ENCODE peak calls at places on chromosome 11, in seven cellular contexts. B is HCT116, O is bronchial epithelial cell, M is fibroblast of lung, Q is aorta, D is MM.1S, F is SJSA1. C is an unnamed sample.

GRCh38 chr11:72629266-72629665 is 45.0 kb downstream of the PDE2A start:
- DNase-seq in B (no peak), O (no peak), M (no peak), Q (no peak), D (no peak), F (no peak), C (no peak)

GRCh38 chr11:2529173-2529572 is 84.4 kb downstream of the KCNQ1 start:
- DNase-seq in B (no peak), O (no peak), M (no peak), Q (peak), D (no peak), F (no peak), C (no peak)

GRCh38 chr11:73997120-73997772 is 11.6 kb downstream of the UCP3 start:
- DNase-seq in B (no peak), O (no peak), M (no peak), Q (peak), D (no peak), F (no peak), C (no peak)

GRCh38 chr11:117084992-117085391 is 13.2 kb downstream of the SIK3 start:
- DNase-seq in B (no peak), O (no peak), M (no peak), Q (no peak), D (no peak), F (peak), C (no peak)

GRCh38 chr11:65381721-65382035 is 768 bp downstream of the SLC25A45 start:
- DNase-seq in B (peak), O (peak), M (peak), Q (no peak), D (no peak), F (peak), C (no peak)

GRCh38 chr11:59416613-59417012 is 9.6 kb downstream of the OR5A2 start:
- DNase-seq in B (no peak), O (no peak), M (no peak), Q (no peak), D (no peak), F (no peak), C (no peak)

GRCh38 chr11:59011672-59012071 is 72.4 kb downstream of the GLYATL1 start:
- DNase-seq in B (no peak), O (no peak), M (no peak), Q (no peak), D (peak), F (no peak), C (no peak)

GRCh38 chr11:86459682-86460460 is 85.2 kb downstream of the CCDC81 start:
- DNase-seq in B (peak), O (peak), M (peak), Q (peak), D (no peak), F (peak), C (peak)

GRCh38 chr11:114115406-114116054 is 56.0 kb downstream of the ZBTB16 start:
- DNase-seq in B (no peak), O (no peak), M (no peak), Q (no peak), D (no peak), F (no peak), C (no peak)

GRCh38 chr11:7637447-7638157 is 35.7 kb downstream of the CYB5R2 start:
- DNase-seq in B (no peak), O (peak), M (peak), Q (no peak), D (no peak), F (peak), C (no peak)

GRCh38 chr11:1010006-1010405 is 26.5 kb downstream of the MUC6 start:
- DNase-seq in B (no peak), O (no peak), M (no peak), Q (no peak), D (no peak), F (no peak), C (no peak)

GRCh38 chr11:6596237-6596877 is 7.1 kb downstream of the RRP8 start:
- DNase-seq in B (no peak), O (no peak), M (no peak), Q (no peak), D (no peak), F (no peak), C (no peak)

GRCh38 chr11:61833478-61833877 is 5.4 kb downstream of the FADS2 start:
- DNase-seq in B (no peak), O (no peak), M (no peak), Q (peak), D (no peak), F (no peak), C (no peak)

GRCh38 chr11:78662811-78663210 is 88.1 kb upstream of the NARS2 start:
- DNase-seq in B (no peak), O (peak), M (no peak), Q (no peak), D (no peak), F (no peak), C (no peak)

GRCh38 chr11:71252434-71252781 is at the start of gene SHANK2:
- DNase-seq in B (no peak), O (no peak), M (no peak), Q (no peak), D (no peak), F (no peak), C (no peak)

GRCh38 chr11:11842426-11843008 is 745 bp downstream of the USP47 start:
- DNase-seq in B (peak), O (peak), M (peak), Q (no peak), D (peak), F (peak), C (no peak)

GRCh38 chr11:29606596-29606995 is 410.2 kb downstream of the KCNA4 start:
- DNase-seq in B (no peak), O (no peak), M (no peak), Q (no peak), D (no peak), F (no peak), C (no peak)

GRCh38 chr11:34251640-34251980 is 106.2 kb downstream of the ABTB2 start:
- DNase-seq in B (no peak), O (peak), M (no peak), Q (no peak), D (no peak), F (no peak), C (no peak)

GRCh38 chr11:82636620-82637019 is 97.0 kb downstream of the FAM181B start:
- DNase-seq in B (no peak), O (no peak), M (no peak), Q (no peak), D (no peak), F (no peak), C (no peak)

GRCh38 chr11:2521681-2522630 is 77.1 kb downstream of the KCNQ1 start:
- DNase-seq in B (no peak), O (no peak), M (no peak), Q (peak), D (no peak), F (peak), C (no peak)

GRCh38 chr11:85348945-85349344 is 278.2 kb downstream of the DLG2 start:
- DNase-seq in B (no peak), O (no peak), M (no peak), Q (no peak), D (no peak), F (no peak), C (no peak)

GRCh38 chr11:67057410-67057757 is 737 bp downstream of the RHOD start:
- DNase-seq in B (no peak), O (no peak), M (no peak), Q (no peak), D (no peak), F (no peak), C (no peak)

GRCh38 chr11:67054851-67055523 is 1.7 kb upstream of the RHOD start:
- DNase-seq in B (peak), O (peak), M (peak), Q (no peak), D (peak), F (peak), C (no peak)

GRCh38 chr11:67056640-67057409 is at the start of gene RHOD:
- DNase-seq in B (no peak), O (no peak), M (no peak), Q (peak), D (peak), F (no peak), C (no peak)

GRCh38 chr11:67056267-67056639 is 394 bp upstream of the RHOD start:
- DNase-seq in B (no peak), O (no peak), M (no peak), Q (no peak), D (no peak), F (no peak), C (no peak)

DNA sequence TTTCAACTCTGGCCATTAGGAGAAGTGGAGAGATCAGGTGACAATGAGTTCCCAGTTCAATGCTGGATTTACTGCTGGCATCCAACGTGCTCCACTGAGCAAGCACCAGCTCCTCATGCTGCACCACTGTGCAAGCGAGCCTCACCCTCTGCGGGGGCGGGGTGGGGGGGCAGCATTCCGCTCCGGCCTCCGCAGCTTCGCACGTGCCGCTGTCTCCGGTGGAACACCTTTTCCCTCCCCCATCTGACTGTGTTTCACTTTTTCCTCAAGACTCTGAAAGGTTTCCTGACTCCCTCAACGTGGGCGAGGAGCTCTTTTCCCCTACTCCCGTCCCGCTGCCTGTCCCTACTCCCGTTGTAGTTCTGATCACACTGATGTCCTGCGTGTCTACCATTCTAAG is 835 bp upstream of the RHOD start:
- DNase-seq in B (no peak), O (peak), M (no peak), Q (no peak), D (no peak), F (no peak), C (no peak)
- H3K4me3 ChIP-seq in B (peak), O (peak), M (peak), Q (no peak), D (peak), F (no peak), C (peak)

DNA sequence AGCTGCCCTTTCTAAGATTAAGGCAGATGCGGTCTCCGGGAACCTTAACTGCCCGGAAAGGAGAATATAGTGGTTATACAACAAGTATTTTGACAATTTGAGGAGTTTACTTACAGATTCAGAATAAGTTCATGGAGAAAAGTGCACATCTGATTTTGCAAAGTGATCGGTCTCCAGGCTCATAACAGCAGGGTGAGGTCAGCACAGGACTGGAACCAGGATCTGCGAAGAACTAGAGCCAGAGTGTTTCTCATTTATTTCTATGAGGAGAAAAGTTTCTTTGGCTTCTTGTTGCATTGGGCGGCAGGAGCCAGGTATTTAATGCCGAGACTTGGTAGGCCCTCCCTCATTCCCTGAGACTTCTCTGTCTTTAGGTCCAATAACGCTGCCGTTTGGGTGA is 3.7 kb downstream of the ADAMTS15 start:
- DNase-seq in B (no peak), O (no peak), M (no peak), Q (peak), D (no peak), F (no peak), C (no peak)
- H3K4me3 ChIP-seq in B (no peak), O (no peak), M (peak), Q (no peak), D (no peak), F (no peak), C (peak)

GRCh38 chr11:92920295-92920694 is 49.2 kb upstream of the MTNR1B start:
- DNase-seq in B (no peak), O (no peak), M (no peak), Q (no peak), D (no peak), F (no peak), C (no peak)
- H3K4me3 ChIP-seq in B (no peak), O (no peak), M (no peak), Q (no peak), D (no peak), F (no peak), C (no peak)

DNA sequence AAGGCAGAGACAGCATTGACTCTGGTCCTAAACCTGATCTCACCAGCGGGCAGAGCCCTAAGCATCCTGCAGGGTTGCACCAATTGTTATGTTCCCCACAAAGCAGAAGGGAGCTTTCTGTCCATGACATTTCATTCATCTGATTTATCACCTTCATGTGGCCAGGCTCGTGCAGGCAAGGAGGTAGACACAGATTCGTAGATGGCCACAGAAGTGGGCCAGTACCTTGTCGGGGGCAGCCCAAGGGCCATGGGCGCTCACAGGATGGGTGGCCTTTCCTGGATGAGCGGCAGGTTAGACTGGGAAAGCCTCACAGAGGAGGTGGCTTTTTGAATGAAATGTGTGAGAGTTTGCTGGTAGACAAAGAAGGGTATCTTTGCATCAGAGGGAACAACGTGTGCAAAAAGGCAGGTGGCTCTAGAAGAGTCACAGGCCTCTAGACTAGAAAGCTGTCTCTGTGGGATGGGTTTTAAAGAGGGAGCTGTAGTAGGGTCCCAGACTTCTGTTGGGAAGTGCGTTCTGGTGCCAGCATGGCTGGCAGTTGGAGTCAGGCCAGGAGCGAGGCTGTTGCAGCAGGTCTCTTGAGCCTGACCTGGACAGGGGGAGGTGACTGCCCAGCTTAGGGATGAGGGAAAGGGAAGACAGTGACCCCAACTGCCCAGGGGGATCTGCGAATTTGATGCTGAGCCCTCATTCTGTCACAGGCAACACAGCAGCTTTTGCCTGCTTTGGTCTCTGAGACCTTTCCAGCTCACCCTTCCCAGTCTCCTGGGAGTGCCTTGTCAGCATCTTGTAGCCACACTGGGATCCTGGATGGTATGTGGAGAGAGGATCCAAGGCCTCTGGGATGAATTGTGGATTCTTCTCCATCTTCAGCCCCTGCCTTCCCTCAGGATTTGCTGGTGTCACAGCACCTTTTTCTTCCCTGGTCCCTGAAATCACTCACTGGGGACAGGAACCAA is 3.2 kb downstream of the TSKU start:
- DNase-seq in B (no peak), O (no peak), M (no peak), Q (no peak), D (no peak), F (no peak), C (no peak)
- H3K4me3 ChIP-seq in B (no peak), O (no peak), M (no peak), Q (no peak), D (no peak), F (no peak), C (peak)

GRCh38 chr11:93024376-93024775 is 54.9 kb downstream of the MTNR1B start:
- DNase-seq in B (no peak), O (no peak), M (peak), Q (no peak), D (no peak), F (no peak), C (no peak)
- H3K4me3 ChIP-seq in B (no peak), O (no peak), M (no peak), Q (no peak), D (no peak), F (no peak), C (no peak)

GRCh38 chr11:75334976-75335375 is 16.5 kb downstream of the ARRB1 start:
- DNase-seq in B (no peak), O (no peak), M (no peak), Q (no peak), D (no peak), F (no peak), C (no peak)
- H3K4me3 ChIP-seq in B (no peak), O (no peak), M (no peak), Q (no peak), D (no peak), F (no peak), C (no peak)

C was measured in AG04450.